ENCODE peak calls at places on chromosome 20, in four cellular contexts. One of them, this sample, is unnamed.

GRCh38 chr20:6162239-6162638 is 39.4 kb upstream of the FERMT1 start:
- DNase-seq in HepG2: no peak
- DNase-seq in HCT116: no peak
- DNase-seq in GM12878: no peak
- DNase-seq in this sample: no peak

GRCh38 chr20:13205848-13206434 is 15.1 kb upstream of the ISM1 start:
- DNase-seq in HCT116: no peak
- DNase-seq in GM12878: no peak
- DNase-seq in HepG2: no peak
- DNase-seq in this sample: no peak

GRCh38 chr20:49303211-49303610 is 25.4 kb upstream of the ZNFX1 start:
- DNase-seq in GM12878: no peak
- DNase-seq in HepG2: no peak
- DNase-seq in HCT116: no peak
- DNase-seq in this sample: no peak

GRCh38 chr20:18983796-18984195 is 170.2 kb downstream of the SCP2D1 start:
- DNase-seq in HCT116: no peak
- DNase-seq in GM12878: no peak
- DNase-seq in HepG2: no peak
- DNase-seq in this sample: no peak

GRCh38 chr20:4342631-4343030 is 327.3 kb upstream of the RNF24 start:
- DNase-seq in GM12878: no peak
- DNase-seq in HepG2: no peak
- DNase-seq in HCT116: no peak
- DNase-seq in this sample: no peak

GRCh38 chr20:37727247-37727956 is 33.6 kb downstream of the CTNNBL1 start:
- DNase-seq in HepG2: peak; percentile 74
- DNase-seq in GM12878: no peak
- DNase-seq in HCT116: no peak
- DNase-seq in this sample: no peak

GRCh38 chr20:19992996-19993908 is 23.9 kb upstream of the NAA20 start:
- DNase-seq in GM12878: no peak
- DNase-seq in HCT116: peak; percentile 67
- DNase-seq in HepG2: peak; percentile 43
- DNase-seq in this sample: no peak

GRCh38 chr20:313948-314347 is 11.4 kb upstream of the SOX12 start:
- DNase-seq in HepG2: peak; percentile 60
- DNase-seq in GM12878: no peak
- DNase-seq in HCT116: no peak
- DNase-seq in this sample: no peak

GRCh38 chr20:37190354-37190753 is 11.0 kb upstream of the MROH8 start:
- DNase-seq in HepG2: no peak
- DNase-seq in HCT116: no peak
- DNase-seq in GM12878: no peak
- DNase-seq in this sample: no peak

GRCh38 chr20:33645072-33645358 is 17.1 kb upstream of the C20orf144 start:
- DNase-seq in HepG2: no peak
- DNase-seq in HCT116: no peak
- DNase-seq in GM12878: no peak
- DNase-seq in this sample: no peak

GRCh38 chr20:59164681-59165388 is 1.2 kb downstream of the ZNF831 start:
- DNase-seq in HepG2: no peak
- DNase-seq in HCT116: no peak
- DNase-seq in GM12878: no peak
- DNase-seq in this sample: no peak

GRCh38 chr20:1001981-1002681 is at the start of gene RSPO4:
- DNase-seq in GM12878: no peak
- DNase-seq in HCT116: no peak
- DNase-seq in HepG2: no peak
- DNase-seq in this sample: no peak

GRCh38 chr20:59455392-59456341 is 148.7 kb upstream of the PHACTR3 start:
- DNase-seq in HepG2: no peak
- DNase-seq in HCT116: peak; percentile 3
- DNase-seq in GM12878: no peak
- DNase-seq in this sample: peak; percentile 75

GRCh38 chr20:33551778-33552177 is 61.9 kb downstream of the CBFA2T2 start:
- DNase-seq in HCT116: no peak
- DNase-seq in GM12878: no peak
- DNase-seq in HepG2: no peak
- DNase-seq in this sample: no peak

GRCh38 chr20:25669826-25670422 is 26.7 kb downstream of the ZNF337 start:
- DNase-seq in HepG2: peak; percentile 61
- DNase-seq in GM12878: no peak
- DNase-seq in HCT116: no peak
- DNase-seq in this sample: no peak

GRCh38 chr20:56187791-56188190 is 60.7 kb upstream of the MC3R start:
- DNase-seq in HepG2: peak; percentile 16
- DNase-seq in GM12878: no peak
- DNase-seq in HCT116: no peak
- DNase-seq in this sample: peak; percentile 49

GRCh38 chr20:8271727-8272126 is 139.7 kb downstream of the PLCB1 start:
- DNase-seq in HepG2: no peak
- DNase-seq in HCT116: no peak
- DNase-seq in GM12878: no peak
- DNase-seq in this sample: no peak

GRCh38 chr20:10636326-10636818 is 37.4 kb downstream of the JAG1 start:
- DNase-seq in HCT116: no peak
- DNase-seq in HepG2: peak; percentile 35
- DNase-seq in GM12878: no peak
- DNase-seq in this sample: no peak

GRCh38 chr20:25288291-25289181 is 40.7 kb downstream of the PYGB start:
- DNase-seq in GM12878: peak; percentile 51
- DNase-seq in HepG2: no peak
- DNase-seq in HCT116: no peak
- DNase-seq in this sample: no peak

GRCh38 chr20:13788167-13788834 is 3.5 kb downstream of the NDUFAF5 start:
- DNase-seq in GM12878: peak; percentile 21
- DNase-seq in HepG2: peak; percentile 88
- DNase-seq in HCT116: peak; percentile 65
- DNase-seq in this sample: peak; percentile 50

GRCh38 chr20:21704408-21705385 is 767 bp upstream of the PAX1 start:
- DNase-seq in GM12878: no peak
- DNase-seq in HepG2: no peak
- DNase-seq in HCT116: no peak
- DNase-seq in this sample: no peak

GRCh38 chr20:2691127-2691526 is 1.5 kb upstream of the EBF4 start:
- DNase-seq in GM12878: no peak
- DNase-seq in HepG2: no peak
- DNase-seq in HCT116: no peak
- DNase-seq in this sample: no peak

GRCh38 chr20:11457476-11457875 is 460.2 kb upstream of the BTBD3 start:
- DNase-seq in HepG2: no peak
- DNase-seq in HCT116: no peak
- DNase-seq in GM12878: no peak
- DNase-seq in this sample: no peak

GRCh38 chr20:47361268-47361665 is 4.8 kb upstream of the ZMYND8 start:
- DNase-seq in HCT116: no peak
- DNase-seq in GM12878: no peak
- DNase-seq in HepG2: no peak
- DNase-seq in this sample: no peak
- TF ChIP-seq JUND in HCT116: no peak
- TF ChIP-seq JUND in GM12878: no peak
- TF ChIP-seq JUND in HepG2: no peak
- TF ChIP-seq JUND in this sample: no peak

GRCh38 chr20:52985687-52986086 is 13.5 kb downstream of the TSHZ2 start:
- DNase-seq in HCT116: no peak
- DNase-seq in HepG2: no peak
- DNase-seq in GM12878: no peak
- DNase-seq in this sample: no peak

GRCh38 chr20:52987295-52987694 is 15.1 kb downstream of the TSHZ2 start:
- DNase-seq in GM12878: no peak
- DNase-seq in HepG2: no peak
- DNase-seq in HCT116: no peak
- DNase-seq in this sample: no peak

GRCh38 chr20:52984451-52984810 is 12.3 kb downstream of the TSHZ2 start:
- DNase-seq in GM12878: no peak
- DNase-seq in HepG2: no peak
- DNase-seq in HCT116: no peak
- DNase-seq in this sample: no peak

GRCh38 chr20:52981051-52981450 is 8.9 kb downstream of the TSHZ2 start:
- DNase-seq in GM12878: no peak
- DNase-seq in HepG2: no peak
- DNase-seq in HCT116: no peak
- DNase-seq in this sample: no peak

DNA sequence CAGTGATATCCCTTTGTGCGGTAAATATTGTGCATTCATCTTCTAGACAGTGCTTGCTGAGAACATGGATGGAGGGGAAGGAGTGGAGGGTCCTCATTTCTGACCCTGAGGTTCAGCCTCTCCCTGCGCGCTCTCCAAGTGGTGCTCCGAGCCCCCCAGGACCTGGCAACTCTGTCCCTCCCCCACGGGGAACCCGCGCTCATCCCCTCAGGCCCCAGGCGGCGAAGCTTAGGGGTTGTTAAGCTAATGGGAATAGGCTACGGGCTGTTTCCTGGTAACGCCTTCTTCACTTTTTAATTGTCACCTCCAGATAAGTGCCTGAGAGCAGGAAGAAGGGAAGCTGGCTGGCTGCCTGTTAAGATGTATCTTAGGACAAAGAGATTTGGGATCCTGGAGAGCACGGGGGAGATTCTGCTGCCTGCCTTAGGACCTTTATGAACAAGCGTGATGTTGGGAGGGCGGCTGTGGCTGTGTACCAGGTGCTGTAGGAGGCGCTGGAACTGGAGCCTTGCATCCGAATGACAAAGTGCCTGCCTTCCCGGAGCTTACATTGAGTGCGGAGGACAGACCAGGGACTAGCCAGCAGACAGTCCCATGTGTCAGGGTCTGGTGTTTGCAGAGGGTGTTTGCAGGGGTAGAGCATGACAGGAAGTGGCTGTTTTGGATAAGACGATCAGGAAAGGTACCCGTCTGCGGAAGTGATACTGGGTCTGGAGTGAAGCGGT is 11.7 kb downstream of the TSHZ2 start:
- DNase-seq in GM12878: no peak
- DNase-seq in HCT116: no peak
- DNase-seq in HepG2: no peak
- DNase-seq in this sample: no peak
- TF ChIP-seq JUND in GM12878: no peak
- TF ChIP-seq JUND in HCT116: no peak
- TF ChIP-seq JUND in HepG2: no peak
- TF ChIP-seq JUND in this sample: no peak

GRCh38 chr20:45330476-45330875 is 17.7 kb downstream of the SDC4 start:
- DNase-seq in HepG2: no peak
- DNase-seq in HCT116: no peak
- DNase-seq in GM12878: no peak
- DNase-seq in this sample: no peak

GRCh38 chr20:45325367-45325766 is 17.3 kb upstream of the MATN4 start:
- DNase-seq in HepG2: no peak
- DNase-seq in GM12878: no peak
- DNase-seq in HCT116: no peak
- DNase-seq in this sample: no peak

GRCh38 chr20:45323731-45324130 is 15.6 kb upstream of the MATN4 start:
- DNase-seq in GM12878: no peak
- DNase-seq in HepG2: no peak
- DNase-seq in HCT116: no peak
- DNase-seq in this sample: no peak

GRCh38 chr20:45329497-45330319 is 18.5 kb downstream of the SDC4 start:
- DNase-seq in GM12878: no peak
- DNase-seq in HCT116: no peak
- DNase-seq in HepG2: no peak
- DNase-seq in this sample: peak; percentile 50

GRCh38 chr20:45328451-45328850 is 19.8 kb downstream of the SDC4 start:
- DNase-seq in HCT116: no peak
- DNase-seq in HepG2: no peak
- DNase-seq in GM12878: no peak
- DNase-seq in this sample: no peak
- TF ChIP-seq JUND in HCT116: no peak
- TF ChIP-seq JUND in HepG2: no peak
- TF ChIP-seq JUND in GM12878: no peak
- TF ChIP-seq JUND in this sample: no peak

GRCh38 chr20:35171753-35172433 is at the start of gene PROCR:
- DNase-seq in HepG2: no peak
- DNase-seq in GM12878: no peak
- DNase-seq in HCT116: peak; percentile 92
- DNase-seq in this sample: peak; percentile 92
- TF ChIP-seq JUND in HepG2: no peak
- TF ChIP-seq JUND in GM12878: no peak
- TF ChIP-seq JUND in HCT116: no peak
- TF ChIP-seq JUND in this sample: no peak

DNA sequence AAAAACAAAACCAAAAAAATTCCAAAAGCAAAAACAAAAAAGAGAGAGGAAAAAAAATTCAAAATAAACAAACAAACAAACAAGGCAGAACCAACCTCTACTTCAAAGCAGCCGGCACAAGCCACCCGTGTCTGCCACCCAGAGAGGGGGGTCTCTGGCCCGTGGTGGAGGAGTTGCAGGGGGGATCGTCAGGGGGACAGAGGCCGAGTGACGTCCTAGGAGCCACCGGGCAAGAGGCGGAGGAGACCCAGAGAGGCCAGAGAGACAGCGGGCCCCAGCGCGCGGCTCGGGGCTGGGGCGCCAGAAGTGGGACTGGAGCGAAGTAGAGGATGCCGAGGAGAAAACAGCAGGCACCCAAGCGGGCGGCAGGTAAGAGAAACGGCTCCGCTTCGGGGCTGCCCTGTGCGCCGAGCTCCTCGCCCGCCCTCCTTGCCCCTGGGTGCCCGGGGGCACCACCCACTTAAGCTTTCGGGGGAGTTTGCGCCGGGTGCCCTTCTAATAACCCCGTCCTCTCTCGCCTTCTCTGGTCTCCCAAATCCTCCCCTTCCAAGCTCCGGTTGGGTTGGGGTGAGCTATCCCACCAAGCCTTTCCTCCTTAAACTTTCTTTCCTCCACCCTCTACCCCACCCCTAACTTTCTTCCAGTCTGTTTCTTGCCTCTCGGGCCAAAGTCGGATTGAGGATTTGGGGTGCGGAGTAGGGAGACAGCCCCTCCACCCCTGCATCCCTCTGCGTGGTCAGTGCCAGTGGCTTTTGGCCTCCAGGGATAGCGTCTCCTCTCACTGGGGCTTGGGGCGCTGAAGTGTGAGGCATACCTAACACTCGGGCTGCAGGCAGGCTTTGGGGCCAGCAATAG is 1.0 kb downstream of the TSHZ2 start:
- DNase-seq in HCT116: no peak
- DNase-seq in GM12878: no peak
- DNase-seq in HepG2: no peak
- DNase-seq in this sample: no peak
- TF ChIP-seq JUND in HCT116: no peak
- TF ChIP-seq JUND in GM12878: no peak
- TF ChIP-seq JUND in HepG2: no peak
- TF ChIP-seq JUND in this sample: no peak